ENCODE peak calls at places on chromosomes 11 and 22, in five cellular contexts. G, S, H, O and F are unnamed samples.

GRCh38 chr11:128663824-128664223 is 30.0 kb upstream of the FLI1 start:
- DNase-seq in G (no peak), S (no peak), H (no peak), O (no peak), F (no peak)

GRCh38 chr11:84890706-84891105 is 736.4 kb downstream of the DLG2 start:
- DNase-seq in G (no peak), S (no peak), H (no peak), O (no peak), F (no peak)

GRCh38 chr11:133047036-133047800 is 485.1 kb downstream of the OPCML start:
- DNase-seq in G (no peak), S (no peak), H (peak; percentile 32), O (no peak), F (no peak)

GRCh38 chr11:3006505-3007260 is 14.6 kb upstream of the NAP1L4 start:
- DNase-seq in G (peak; percentile 27), S (no peak), H (no peak), O (no peak), F (no peak)

GRCh38 chr22:42335839-42336378 is 65.5 kb upstream of the TCF20 start:
- DNase-seq in G (no peak), S (no peak), H (no peak), O (no peak), F (no peak)

GRCh38 chr11:20399498-20399897 is 12.0 kb downstream of the PRMT3 start:
- DNase-seq in G (no peak), S (no peak), H (no peak), O (no peak), F (no peak)

GRCh38 chr11:62153087-62153395 is 29.2 kb downstream of the INCENP start:
- DNase-seq in G (no peak), S (no peak), H (no peak), O (no peak), F (no peak)

GRCh38 chr11:73866095-73866579 is 10.5 kb downstream of the COA4 start:
- DNase-seq in G (no peak), S (no peak), H (peak; percentile 52), O (no peak), F (no peak)

GRCh38 chr11:35875466-35875865 is 68.4 kb upstream of the LDLRAD3 start:
- DNase-seq in G (no peak), S (no peak), H (no peak), O (no peak), F (no peak)

GRCh38 chr11:35511666-35512065 is 13.8 kb downstream of the PAMR1 start:
- DNase-seq in G (no peak), S (no peak), H (peak; percentile 91), O (no peak), F (peak; percentile 62)

GRCh38 chr11:36249271-36249670 is 40.0 kb downstream of the COMMD9 start:
- DNase-seq in G (no peak), S (no peak), H (peak; percentile 74), O (no peak), F (peak; percentile 56)

GRCh38 chr11:88411265-88411664 is 73.7 kb upstream of the CTSC start:
- DNase-seq in G (no peak), S (no peak), H (peak; percentile 68), O (no peak), F (no peak)

GRCh38 chr11:30983143-30983542 is 386.4 kb downstream of the DCDC1 start:
- DNase-seq in G (no peak), S (no peak), H (peak; percentile 3), O (no peak), F (no peak)

GRCh38 chr22:17581631-17582030 is 18.3 kb downstream of the SLC25A18 start:
- DNase-seq in G (no peak), S (no peak), H (no peak), O (no peak), F (no peak)

GRCh38 chr22:33785283-33785991 is 134.8 kb downstream of the LARGE1 start:
- DNase-seq in G (no peak), S (peak; percentile 8), H (peak; percentile 88), O (no peak), F (no peak)

GRCh38 chr11:122804796-122805195 is 33.5 kb upstream of the CRTAM start:
- DNase-seq in G (no peak), S (no peak), H (no peak), O (no peak), F (peak; percentile 34)

GRCh38 chr11:2432171-2432621 is 12.1 kb downstream of the TRPM5 start:
- DNase-seq in G (no peak), S (no peak), H (no peak), O (no peak), F (no peak)

GRCh38 chr22:41327124-41327523 is 25.8 kb downstream of the ZC3H7B start:
- DNase-seq in G (no peak), S (no peak), H (no peak), O (no peak), F (no peak)

GRCh38 chr11:27718853-27719574 is 18.8 kb upstream of the BDNF start:
- DNase-seq in G (no peak), S (no peak), H (peak; percentile 66), O (no peak), F (no peak)